ENCODE peak calls at places on chromosomes 3 and 15, in nine cellular contexts. One of them, this sample, is unnamed.

GRCh38 chr3:79337798-79338197 is 430.0 kb downstream of the ROBO1 start:
- DNase-seq in GM23338: no peak
- DNase-seq in lower lobe of right lung: no peak
- DNase-seq in CD8-positive, alpha-beta T cell: no peak
- DNase-seq in tibial artery: no peak
- DNase-seq in stomach: no peak
- DNase-seq in left lung: no peak
- DNase-seq in heart left ventricle: no peak
- DNase-seq in neural progenitor cell: no peak
- DNase-seq in this sample: no peak

GRCh38 chr3:151964768-151965167 is 91.3 kb downstream of the SUCNR1 start:
- DNase-seq in GM23338: no peak
- DNase-seq in neural progenitor cell: no peak
- DNase-seq in tibial artery: no peak
- DNase-seq in lower lobe of right lung: no peak
- DNase-seq in stomach: no peak
- DNase-seq in left lung: no peak
- DNase-seq in CD8-positive, alpha-beta T cell: no peak
- DNase-seq in heart left ventricle: no peak
- DNase-seq in this sample: no peak

GRCh38 chr3:69116897-69117296 is 5.5 kb downstream of the LMOD3 start:
- DNase-seq in lower lobe of right lung: no peak
- DNase-seq in GM23338: no peak
- DNase-seq in tibial artery: no peak
- DNase-seq in stomach: peak; percentile 47
- DNase-seq in heart left ventricle: no peak
- DNase-seq in CD8-positive, alpha-beta T cell: no peak
- DNase-seq in neural progenitor cell: no peak
- DNase-seq in left lung: no peak
- DNase-seq in this sample: no peak

GRCh38 chr3:48877671-48878070 is 21.0 kb downstream of the SLC25A20 start:
- DNase-seq in CD8-positive, alpha-beta T cell: no peak
- DNase-seq in neural progenitor cell: no peak
- DNase-seq in stomach: no peak
- DNase-seq in tibial artery: no peak
- DNase-seq in GM23338: no peak
- DNase-seq in left lung: no peak
- DNase-seq in lower lobe of right lung: no peak
- DNase-seq in heart left ventricle: no peak
- DNase-seq in this sample: no peak

GRCh38 chr3:134380249-134380648 is 6.0 kb upstream of the AMOTL2 start:
- DNase-seq in GM23338: no peak
- DNase-seq in neural progenitor cell: no peak
- DNase-seq in heart left ventricle: no peak
- DNase-seq in left lung: no peak
- DNase-seq in CD8-positive, alpha-beta T cell: no peak
- DNase-seq in stomach: no peak
- DNase-seq in tibial artery: no peak
- DNase-seq in lower lobe of right lung: no peak
- DNase-seq in this sample: no peak

GRCh38 chr3:36741285-36741684 is 23.1 kb downstream of the DCLK3 start:
- DNase-seq in tibial artery: no peak
- DNase-seq in stomach: no peak
- DNase-seq in left lung: no peak
- DNase-seq in CD8-positive, alpha-beta T cell: no peak
- DNase-seq in GM23338: peak; percentile 48
- DNase-seq in neural progenitor cell: peak; percentile 48
- DNase-seq in lower lobe of right lung: no peak
- DNase-seq in heart left ventricle: no peak
- DNase-seq in this sample: no peak

GRCh38 chr3:37093481-37093880 is 80.9 kb downstream of the LRRFIP2 start:
- DNase-seq in tibial artery: no peak
- DNase-seq in stomach: no peak
- DNase-seq in CD8-positive, alpha-beta T cell: no peak
- DNase-seq in left lung: no peak
- DNase-seq in lower lobe of right lung: no peak
- DNase-seq in heart left ventricle: no peak
- DNase-seq in GM23338: no peak
- DNase-seq in neural progenitor cell: no peak
- DNase-seq in this sample: no peak

GRCh38 chr3:59839810-59840515 is 790.1 kb upstream of the CFAP20DC start:
- DNase-seq in CD8-positive, alpha-beta T cell: no peak
- DNase-seq in stomach: no peak
- DNase-seq in left lung: no peak
- DNase-seq in GM23338: no peak
- DNase-seq in neural progenitor cell: no peak
- DNase-seq in tibial artery: no peak
- DNase-seq in lower lobe of right lung: no peak
- DNase-seq in heart left ventricle: no peak
- DNase-seq in this sample: no peak

GRCh38 chr3:102148598-102149302 is 286.1 kb upstream of the ZPLD1 start:
- DNase-seq in stomach: no peak
- DNase-seq in lower lobe of right lung: no peak
- DNase-seq in left lung: no peak
- DNase-seq in neural progenitor cell: no peak
- DNase-seq in heart left ventricle: no peak
- DNase-seq in tibial artery: no peak
- DNase-seq in GM23338: no peak
- DNase-seq in CD8-positive, alpha-beta T cell: no peak
- DNase-seq in this sample: no peak

GRCh38 chr3:8529738-8530525 is 28.3 kb downstream of the LMCD1 start:
- DNase-seq in tibial artery: no peak
- DNase-seq in left lung: no peak
- DNase-seq in GM23338: no peak
- DNase-seq in heart left ventricle: no peak
- DNase-seq in stomach: no peak
- DNase-seq in lower lobe of right lung: no peak
- DNase-seq in CD8-positive, alpha-beta T cell: no peak
- DNase-seq in neural progenitor cell: peak; percentile 13
- DNase-seq in this sample: no peak

GRCh38 chr15:94446441-94446840 is 215.1 kb downstream of the MCTP2 start:
- DNase-seq in left lung: no peak
- DNase-seq in stomach: no peak
- DNase-seq in CD8-positive, alpha-beta T cell: no peak
- DNase-seq in heart left ventricle: no peak
- DNase-seq in lower lobe of right lung: no peak
- DNase-seq in neural progenitor cell: no peak
- DNase-seq in GM23338: no peak
- DNase-seq in tibial artery: no peak
- DNase-seq in this sample: no peak

GRCh38 chr3:46208167-46208704 is at the start of gene CCR1:
- DNase-seq in CD8-positive, alpha-beta T cell: no peak
- DNase-seq in neural progenitor cell: peak; percentile 66
- DNase-seq in stomach: no peak
- DNase-seq in left lung: peak; percentile 66
- DNase-seq in tibial artery: no peak
- DNase-seq in GM23338: peak; percentile 77
- DNase-seq in heart left ventricle: peak; percentile 48
- DNase-seq in lower lobe of right lung: peak; percentile 85
- DNase-seq in this sample: no peak

GRCh38 chr15:101127503-101128076 is 124.3 kb downstream of the CHSY1 start:
- DNase-seq in GM23338: no peak
- DNase-seq in tibial artery: peak; percentile 96
- DNase-seq in lower lobe of right lung: peak; percentile 58
- DNase-seq in neural progenitor cell: no peak
- DNase-seq in left lung: peak; percentile 73
- DNase-seq in heart left ventricle: peak; percentile 87
- DNase-seq in CD8-positive, alpha-beta T cell: peak; percentile 15
- DNase-seq in stomach: peak; percentile 68
- DNase-seq in this sample: peak; percentile 71

GRCh38 chr3:45992133-45992729 is 3.4 kb downstream of the FYCO1 start:
- DNase-seq in neural progenitor cell: no peak
- DNase-seq in GM23338: no peak
- DNase-seq in left lung: no peak
- DNase-seq in heart left ventricle: peak; percentile 47
- DNase-seq in tibial artery: peak; percentile 73
- DNase-seq in lower lobe of right lung: no peak
- DNase-seq in CD8-positive, alpha-beta T cell: no peak
- DNase-seq in stomach: no peak
- DNase-seq in this sample: no peak

GRCh38 chr3:140863481-140864084 is 78.1 kb upstream of the SLC25A36 start:
- DNase-seq in left lung: peak; percentile 35
- DNase-seq in CD8-positive, alpha-beta T cell: peak; percentile 25
- DNase-seq in GM23338: peak; percentile 87
- DNase-seq in lower lobe of right lung: no peak
- DNase-seq in neural progenitor cell: peak; percentile 82
- DNase-seq in tibial artery: no peak
- DNase-seq in heart left ventricle: no peak
- DNase-seq in stomach: peak; percentile 49
- DNase-seq in this sample: peak; percentile 20
- TF ChIP-seq CTCF in left lung: peak; percentile 25
- TF ChIP-seq CTCF in CD8-positive, alpha-beta T cell: peak; percentile 65
- TF ChIP-seq CTCF in GM23338: peak; percentile 67
- TF ChIP-seq CTCF in lower lobe of right lung: peak; percentile 49
- TF ChIP-seq CTCF in neural progenitor cell: peak; percentile 71
- TF ChIP-seq CTCF in tibial artery: peak; percentile 19
- TF ChIP-seq CTCF in heart left ventricle: peak; percentile 57
- TF ChIP-seq CTCF in stomach: no peak
- TF ChIP-seq CTCF in this sample: peak; percentile 37

DNA sequence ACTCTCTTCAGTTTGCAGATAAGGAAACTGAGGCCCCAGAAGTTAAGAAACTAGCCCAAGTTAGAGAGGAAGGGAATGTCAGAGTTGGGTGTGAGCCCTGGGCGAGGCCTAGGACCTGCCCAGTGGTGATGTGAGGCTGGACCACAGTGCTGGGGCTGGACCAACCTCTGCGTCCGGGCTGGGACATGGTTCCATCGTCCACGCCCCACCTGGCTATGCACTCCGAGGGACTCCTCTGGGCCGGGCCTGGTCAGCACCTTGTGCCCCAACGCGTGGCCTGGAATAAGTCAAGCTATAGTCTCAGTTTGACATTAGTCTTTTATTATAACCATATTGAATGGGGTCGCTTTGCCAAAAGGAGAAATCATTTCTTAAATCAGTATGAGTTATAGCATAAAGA is 272.1 kb downstream of the PLCL2 start:
- DNase-seq in CD8-positive, alpha-beta T cell: no peak
- DNase-seq in neural progenitor cell: no peak
- DNase-seq in lower lobe of right lung: no peak
- DNase-seq in heart left ventricle: no peak
- DNase-seq in left lung: no peak
- DNase-seq in GM23338: no peak
- DNase-seq in stomach: no peak
- DNase-seq in tibial artery: no peak
- DNase-seq in this sample: no peak
- H3K4me3 ChIP-seq in CD8-positive, alpha-beta T cell: no peak overlapping the region
- H3K4me3 ChIP-seq in neural progenitor cell: no peak overlapping the region
- H3K4me3 ChIP-seq in lower lobe of right lung: no peak overlapping the region
- H3K4me3 ChIP-seq in heart left ventricle: no peak overlapping the region
- H3K4me3 ChIP-seq in left lung: no peak overlapping the region
- H3K4me3 ChIP-seq in GM23338: no peak overlapping the region
- H3K4me3 ChIP-seq in stomach: no peak overlapping the region
- H3K4me3 ChIP-seq in tibial artery: no peak overlapping the region
- H3K4me3 ChIP-seq in this sample: no peak overlapping the region

DNA sequence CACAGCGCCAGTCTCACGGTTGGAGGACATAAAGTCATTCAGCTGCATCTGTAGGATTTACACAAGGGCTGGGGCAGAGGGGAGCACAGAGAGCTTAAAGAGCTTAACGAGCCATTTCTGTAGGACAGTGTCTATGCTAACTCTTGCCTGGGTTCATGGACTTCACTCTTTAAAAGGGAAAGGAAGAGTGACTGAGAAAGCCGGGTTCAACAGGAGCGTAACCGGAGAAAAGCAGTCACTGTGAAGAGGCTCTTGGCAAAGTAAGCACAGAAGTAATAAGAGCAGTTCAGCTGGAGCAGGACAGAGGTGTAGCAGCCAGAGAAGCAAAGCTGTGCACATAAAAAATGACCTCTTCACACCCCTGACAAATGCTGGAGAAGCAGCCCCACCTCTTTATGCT is 66.5 kb downstream of the USF3 start:
- DNase-seq in left lung: no peak
- DNase-seq in stomach: no peak
- DNase-seq in lower lobe of right lung: no peak
- DNase-seq in tibial artery: no peak
- DNase-seq in GM23338: no peak
- DNase-seq in neural progenitor cell: peak; percentile 11
- DNase-seq in CD8-positive, alpha-beta T cell: no peak
- DNase-seq in heart left ventricle: no peak
- DNase-seq in this sample: no peak
- H3K4me1 ChIP-seq in left lung: peaks cover 3% of the 10 kb centered on the region
- H3K4me1 ChIP-seq in stomach: peaks cover 20% of the 10 kb centered on the region
- H3K4me1 ChIP-seq in lower lobe of right lung: peaks cover 8% of the 10 kb centered on the region
- H3K4me1 ChIP-seq in tibial artery: peaks cover 7% of the 10 kb centered on the region
- H3K4me1 ChIP-seq in GM23338: no peaks in the 10 kb centered on the region
- H3K4me1 ChIP-seq in neural progenitor cell: no peaks in the 10 kb centered on the region
- H3K4me1 ChIP-seq in CD8-positive, alpha-beta T cell: no peaks in the 10 kb centered on the region
- H3K4me1 ChIP-seq in heart left ventricle: peaks cover 10% of the 10 kb centered on the region
- H3K4me1 ChIP-seq in this sample: no peaks in the 10 kb centered on the region

GRCh38 chr3:171168551-171168950 is 142.0 kb upstream of the SLC2A2 start:
- DNase-seq in stomach: no peak
- DNase-seq in left lung: no peak
- DNase-seq in GM23338: no peak
- DNase-seq in lower lobe of right lung: no peak
- DNase-seq in CD8-positive, alpha-beta T cell: no peak
- DNase-seq in heart left ventricle: no peak
- DNase-seq in tibial artery: no peak
- DNase-seq in neural progenitor cell: no peak
- DNase-seq in this sample: no peak

GRCh38 chr3:171169443-171169842 is 142.9 kb upstream of the SLC2A2 start:
- DNase-seq in neural progenitor cell: no peak
- DNase-seq in GM23338: no peak
- DNase-seq in lower lobe of right lung: no peak
- DNase-seq in heart left ventricle: no peak
- DNase-seq in CD8-positive, alpha-beta T cell: no peak
- DNase-seq in stomach: no peak
- DNase-seq in left lung: no peak
- DNase-seq in tibial artery: no peak
- DNase-seq in this sample: no peak

GRCh38 chr3:171173732-171174131 is 147.2 kb upstream of the SLC2A2 start:
- DNase-seq in heart left ventricle: peak; percentile 51
- DNase-seq in neural progenitor cell: peak; percentile 35
- DNase-seq in GM23338: peak; percentile 41
- DNase-seq in CD8-positive, alpha-beta T cell: no peak
- DNase-seq in tibial artery: no peak
- DNase-seq in left lung: peak; percentile 54
- DNase-seq in lower lobe of right lung: peak; percentile 62
- DNase-seq in stomach: no peak
- DNase-seq in this sample: no peak

GRCh38 chr3:171169866-171170265 is 143.3 kb upstream of the SLC2A2 start:
- DNase-seq in tibial artery: no peak
- DNase-seq in CD8-positive, alpha-beta T cell: no peak
- DNase-seq in neural progenitor cell: no peak
- DNase-seq in GM23338: no peak
- DNase-seq in stomach: no peak
- DNase-seq in left lung: no peak
- DNase-seq in lower lobe of right lung: no peak
- DNase-seq in heart left ventricle: no peak
- DNase-seq in this sample: no peak

DNA sequence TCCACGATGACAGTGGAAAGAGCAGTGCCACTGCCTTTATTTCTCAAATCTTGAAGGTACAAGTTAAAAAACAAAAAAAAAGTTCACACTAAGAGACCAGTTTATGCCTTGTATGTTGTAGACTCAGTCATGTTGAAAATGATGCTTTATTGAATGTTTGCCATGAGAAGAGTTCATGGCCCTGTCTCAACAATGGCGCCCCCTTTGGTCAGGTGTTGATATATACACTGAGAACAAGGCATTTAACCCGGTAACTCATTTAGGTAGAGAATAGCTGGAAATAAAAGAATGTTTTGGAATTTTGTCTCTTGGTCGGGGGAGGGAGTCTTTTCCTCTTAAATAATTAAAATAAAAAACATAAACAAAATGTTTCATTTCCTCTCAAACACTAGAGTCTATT is 145.6 kb upstream of the SLC2A2 start:
- DNase-seq in tibial artery: no peak
- DNase-seq in lower lobe of right lung: no peak
- DNase-seq in GM23338: peak; percentile 75
- DNase-seq in heart left ventricle: no peak
- DNase-seq in neural progenitor cell: no peak
- DNase-seq in CD8-positive, alpha-beta T cell: no peak
- DNase-seq in stomach: no peak
- DNase-seq in left lung: no peak
- DNase-seq in this sample: no peak
- TF ChIP-seq CTCF in tibial artery: no peak
- TF ChIP-seq CTCF in lower lobe of right lung: peak; percentile 20
- TF ChIP-seq CTCF in GM23338: peak; percentile 73
- TF ChIP-seq CTCF in heart left ventricle: peak; percentile 14
- TF ChIP-seq CTCF in neural progenitor cell: peak; percentile 56
- TF ChIP-seq CTCF in CD8-positive, alpha-beta T cell: no peak
- TF ChIP-seq CTCF in stomach: no peak
- TF ChIP-seq CTCF in left lung: no peak
- TF ChIP-seq CTCF in this sample: no peak

This sample was measured in uterus.